ENCODE peak calls at places on chromosomes 6 and 20, in eight cellular contexts. Z is activated effector memory CD4-positive, alpha-beta T cell treated with Interleukin-2 at 50 U/mL for 16 hours; Y is H7; K is small intestine; C is stomach; R is cardiac fibroblast; T is LHCN-M2; H is AG04450. L is an unnamed sample.
A peak's percentile ranks its signal among the peaks of the same experiment; 100 is the strongest.

GRCh38 chr20:32988008-32988407 is 16.2 kb downstream of the SUN5 start:
- DNase-seq in Z (no peak), Y (no peak), K (no peak), C (no peak), R (no peak), T (no peak), H (no peak), L (no peak)

GRCh38 chr20:4691753-4692152 is 30.0 kb upstream of the PRND start:
- DNase-seq in Z (no peak), Y (no peak), K (no peak), C (no peak), R (no peak), T (peak; percentile 65), H (no peak), L (no peak)

GRCh38 chr6:138001750-138002349 is 105.4 kb downstream of the PERP start:
- DNase-seq in Z (peak; percentile 45), Y (peak; percentile 47), K (peak; percentile 67), C (peak; percentile 71), R (peak; percentile 70), T (peak; percentile 25), H (peak; percentile 36), L (peak; percentile 67)

GRCh38 chr6:7673063-7673536 is 52.8 kb upstream of the BMP6 start:
- DNase-seq in Z (no peak), Y (peak; percentile 79), K (peak; percentile 3), C (peak; percentile 32), R (peak; percentile 71), T (no peak), H (no peak), L (peak; percentile 9)

GRCh38 chr6:88877893-88878292 is 85.5 kb downstream of the RNGTT start:
- DNase-seq in Z (no peak), Y (no peak), K (no peak), C (no peak), R (no peak), T (no peak), H (no peak), L (no peak)

GRCh38 chr6:73308712-73309533 is 45.2 kb downstream of the DPPA5 start:
- DNase-seq in Z (no peak), Y (peak; percentile 74), K (peak; percentile 4), C (no peak), R (peak; percentile 23), T (no peak), H (no peak), L (peak; percentile 70)

GRCh38 chr6:138948780-138949179 is 39.3 kb downstream of the REPS1 start:
- DNase-seq in Z (no peak), Y (no peak), K (no peak), C (no peak), R (no peak), T (no peak), H (no peak), L (no peak)

GRCh38 chr6:113375950-113376846 is 480.9 kb upstream of the MARCKS start:
- DNase-seq in Z (no peak), Y (no peak), K (no peak), C (no peak), R (peak; percentile 86), T (peak; percentile 64), H (no peak), L (no peak)

GRCh38 chr20:35768731-35769664 is 2.8 kb upstream of the PHF20 start:
- DNase-seq in Z (peak; percentile 12), Y (peak; percentile 86), K (peak; percentile 54), C (peak; percentile 88), R (peak; percentile 99), T (peak; percentile 100), H (peak; percentile 94), L (peak; percentile 88)

GRCh38 chr6:151067684-151068596 is 171.8 kb upstream of the AKAP12 start:
- DNase-seq in Z (no peak), Y (no peak), K (peak; percentile 51), C (peak; percentile 58), R (peak; percentile 99), T (peak; percentile 95), H (peak; percentile 83), L (no peak)

GRCh38 chr20:54704032-54704635 is 228.7 kb downstream of the DOK5 start:
- DNase-seq in Z (no peak), Y (no peak), K (no peak), C (no peak), R (no peak), T (no peak), H (no peak), L (no peak)

GRCh38 chr20:35828916-35829315 is 57.1 kb downstream of the PHF20 start:
- DNase-seq in Z (no peak), Y (no peak), K (no peak), C (no peak), R (no peak), T (no peak), H (no peak), L (no peak)

GRCh38 chr6:117264487-117265424 is 602 bp upstream of the VGLL2 start:
- DNase-seq in Z (no peak), Y (peak; percentile 61), K (no peak), C (no peak), R (peak; percentile 25), T (no peak), H (no peak), L (peak; percentile 58)